ENCODE peak calls at places on chromosomes 5 and 9, in seven cellular contexts. One of them, this sample, is unnamed.

GRCh38 chr5:60668715-60669304 is 31.2 kb downstream of the DEPDC1B start:
- DNase-seq in activated CD8-positive, alpha-beta T cell treated with anti-CD3 and anti-CD28 coated beads for 36 hours: no peak
- DNase-seq in HFFc6: peak
- DNase-seq in brain microvascular endothelial cell: no peak
- DNase-seq in stomach: no peak
- DNase-seq in GM20000: peak
- DNase-seq in cardiac fibroblast: peak
- DNase-seq in this sample: peak

GRCh38 chr5:171272996-171273970 is 35.8 kb upstream of the TLX3 start:
- DNase-seq in activated CD8-positive, alpha-beta T cell treated with anti-CD3 and anti-CD28 coated beads for 36 hours: peak
- DNase-seq in brain microvascular endothelial cell: peak
- DNase-seq in cardiac fibroblast: peak
- DNase-seq in GM20000: no peak
- DNase-seq in stomach: no peak
- DNase-seq in HFFc6: peak
- DNase-seq in this sample: peak

GRCh38 chr5:73544429-73545402 is 20.7 kb downstream of the ANKRA2 start:
- DNase-seq in brain microvascular endothelial cell: no peak
- DNase-seq in activated CD8-positive, alpha-beta T cell treated with anti-CD3 and anti-CD28 coated beads for 36 hours: no peak
- DNase-seq in HFFc6: no peak
- DNase-seq in stomach: peak
- DNase-seq in GM20000: no peak
- DNase-seq in cardiac fibroblast: peak
- DNase-seq in this sample: no peak

GRCh38 chr9:112037281-112038016 is 137.6 kb downstream of the SUSD1 start:
- DNase-seq in HFFc6: peak
- DNase-seq in stomach: no peak
- DNase-seq in cardiac fibroblast: peak
- DNase-seq in GM20000: no peak
- DNase-seq in brain microvascular endothelial cell: peak
- DNase-seq in activated CD8-positive, alpha-beta T cell treated with anti-CD3 and anti-CD28 coated beads for 36 hours: peak
- DNase-seq in this sample: peak

GRCh38 chr9:115850548-115851304 is 302.9 kb upstream of the PAPPA start:
- DNase-seq in stomach: no peak
- DNase-seq in cardiac fibroblast: peak
- DNase-seq in activated CD8-positive, alpha-beta T cell treated with anti-CD3 and anti-CD28 coated beads for 36 hours: no peak
- DNase-seq in HFFc6: peak
- DNase-seq in brain microvascular endothelial cell: peak
- DNase-seq in GM20000: no peak
- DNase-seq in this sample: no peak

GRCh38 chr9:110175275-110175968 is 32.5 kb downstream of the C9orf152 start:
- DNase-seq in cardiac fibroblast: no peak
- DNase-seq in stomach: no peak
- DNase-seq in activated CD8-positive, alpha-beta T cell treated with anti-CD3 and anti-CD28 coated beads for 36 hours: no peak
- DNase-seq in HFFc6: no peak
- DNase-seq in GM20000: no peak
- DNase-seq in brain microvascular endothelial cell: no peak
- DNase-seq in this sample: no peak

GRCh38 chr5:56951131-56951945 is 585 bp downstream of the MIER3 start:
- DNase-seq in cardiac fibroblast: peak
- DNase-seq in HFFc6: no peak
- DNase-seq in brain microvascular endothelial cell: no peak
- DNase-seq in stomach: no peak
- DNase-seq in activated CD8-positive, alpha-beta T cell treated with anti-CD3 and anti-CD28 coated beads for 36 hours: peak
- DNase-seq in GM20000: peak
- DNase-seq in this sample: peak

GRCh38 chr9:18980124-18980660 is 52.8 kb downstream of the SAXO1 start:
- DNase-seq in brain microvascular endothelial cell: no peak
- DNase-seq in activated CD8-positive, alpha-beta T cell treated with anti-CD3 and anti-CD28 coated beads for 36 hours: no peak
- DNase-seq in GM20000: no peak
- DNase-seq in stomach: no peak
- DNase-seq in HFFc6: no peak
- DNase-seq in cardiac fibroblast: peak
- DNase-seq in this sample: no peak

GRCh38 chr5:77066823-77067442 is 20.2 kb downstream of the ZBED3 start:
- DNase-seq in activated CD8-positive, alpha-beta T cell treated with anti-CD3 and anti-CD28 coated beads for 36 hours: no peak
- DNase-seq in stomach: no peak
- DNase-seq in cardiac fibroblast: peak
- DNase-seq in GM20000: no peak
- DNase-seq in brain microvascular endothelial cell: peak
- DNase-seq in HFFc6: peak
- DNase-seq in this sample: no peak

GRCh38 chr5:59548807-59549357 is 344.6 kb downstream of the PDE4D start:
- DNase-seq in activated CD8-positive, alpha-beta T cell treated with anti-CD3 and anti-CD28 coated beads for 36 hours: no peak
- DNase-seq in brain microvascular endothelial cell: no peak
- DNase-seq in stomach: peak
- DNase-seq in GM20000: no peak
- DNase-seq in cardiac fibroblast: no peak
- DNase-seq in HFFc6: no peak
- DNase-seq in this sample: no peak

GRCh38 chr5:76790632-76791290 is 28.1 kb upstream of the F2RL1 start:
- DNase-seq in GM20000: no peak
- DNase-seq in cardiac fibroblast: peak
- DNase-seq in brain microvascular endothelial cell: peak
- DNase-seq in HFFc6: peak
- DNase-seq in activated CD8-positive, alpha-beta T cell treated with anti-CD3 and anti-CD28 coated beads for 36 hours: peak
- DNase-seq in stomach: no peak
- DNase-seq in this sample: no peak

GRCh38 chr9:95509851-95510529 is 6.8 kb downstream of the PTCH1 start:
- DNase-seq in activated CD8-positive, alpha-beta T cell treated with anti-CD3 and anti-CD28 coated beads for 36 hours: peak
- DNase-seq in brain microvascular endothelial cell: no peak
- DNase-seq in stomach: no peak
- DNase-seq in HFFc6: peak
- DNase-seq in cardiac fibroblast: no peak
- DNase-seq in GM20000: no peak
- DNase-seq in this sample: no peak

GRCh38 chr9:113626735-113627495 is 163.4 kb downstream of the RGS3 start:
- DNase-seq in activated CD8-positive, alpha-beta T cell treated with anti-CD3 and anti-CD28 coated beads for 36 hours: no peak
- DNase-seq in GM20000: no peak
- DNase-seq in cardiac fibroblast: no peak
- DNase-seq in brain microvascular endothelial cell: no peak
- DNase-seq in stomach: no peak
- DNase-seq in HFFc6: no peak
- DNase-seq in this sample: no peak

GRCh38 chr9:17906841-17907779 is 328.2 kb downstream of the SH3GL2 start:
- DNase-seq in HFFc6: no peak
- DNase-seq in brain microvascular endothelial cell: no peak
- DNase-seq in cardiac fibroblast: no peak
- DNase-seq in GM20000: peak
- DNase-seq in stomach: peak
- DNase-seq in activated CD8-positive, alpha-beta T cell treated with anti-CD3 and anti-CD28 coated beads for 36 hours: no peak
- DNase-seq in this sample: peak

GRCh38 chr5:120873083-120873482 is 409.0 kb downstream of the PRR16 start:
- DNase-seq in stomach: no peak
- DNase-seq in cardiac fibroblast: peak
- DNase-seq in GM20000: no peak
- DNase-seq in activated CD8-positive, alpha-beta T cell treated with anti-CD3 and anti-CD28 coated beads for 36 hours: no peak
- DNase-seq in HFFc6: no peak
- DNase-seq in brain microvascular endothelial cell: no peak
- DNase-seq in this sample: no peak

GRCh38 chr9:38362912-38363588 is 29.5 kb upstream of the ALDH1B1 start:
- DNase-seq in HFFc6: peak
- DNase-seq in cardiac fibroblast: peak
- DNase-seq in activated CD8-positive, alpha-beta T cell treated with anti-CD3 and anti-CD28 coated beads for 36 hours: peak
- DNase-seq in stomach: peak
- DNase-seq in GM20000: peak
- DNase-seq in brain microvascular endothelial cell: peak
- DNase-seq in this sample: peak

GRCh38 chr5:56176155-56176798 is 56.9 kb downstream of the ANKRD55 start:
- DNase-seq in stomach: no peak
- DNase-seq in HFFc6: no peak
- DNase-seq in brain microvascular endothelial cell: no peak
- DNase-seq in cardiac fibroblast: peak
- DNase-seq in GM20000: no peak
- DNase-seq in activated CD8-positive, alpha-beta T cell treated with anti-CD3 and anti-CD28 coated beads for 36 hours: no peak
- DNase-seq in this sample: no peak

GRCh38 chr5:56852228-56853000 is 37.1 kb downstream of the MAP3K1 start:
- DNase-seq in HFFc6: peak
- DNase-seq in cardiac fibroblast: peak
- DNase-seq in stomach: no peak
- DNase-seq in activated CD8-positive, alpha-beta T cell treated with anti-CD3 and anti-CD28 coated beads for 36 hours: no peak
- DNase-seq in brain microvascular endothelial cell: no peak
- DNase-seq in GM20000: no peak
- DNase-seq in this sample: no peak

GRCh38 chr5:134561871-134562296 is 36.4 kb downstream of the JADE2 start:
- DNase-seq in GM20000: no peak
- DNase-seq in HFFc6: peak
- DNase-seq in cardiac fibroblast: peak
- DNase-seq in stomach: peak
- DNase-seq in brain microvascular endothelial cell: peak
- DNase-seq in activated CD8-positive, alpha-beta T cell treated with anti-CD3 and anti-CD28 coated beads for 36 hours: peak
- DNase-seq in this sample: no peak

GRCh38 chr9:87703636-87704276 is 22.2 kb upstream of the CTSL start:
- DNase-seq in activated CD8-positive, alpha-beta T cell treated with anti-CD3 and anti-CD28 coated beads for 36 hours: no peak
- DNase-seq in brain microvascular endothelial cell: no peak
- DNase-seq in cardiac fibroblast: no peak
- DNase-seq in GM20000: no peak
- DNase-seq in stomach: no peak
- DNase-seq in HFFc6: no peak
- DNase-seq in this sample: no peak

GRCh38 chr5:157575096-157575872 is at the start of gene ADAM19:
- DNase-seq in cardiac fibroblast: peak
- DNase-seq in activated CD8-positive, alpha-beta T cell treated with anti-CD3 and anti-CD28 coated beads for 36 hours: peak
- DNase-seq in GM20000: peak
- DNase-seq in brain microvascular endothelial cell: no peak
- DNase-seq in stomach: no peak
- DNase-seq in HFFc6: peak
- DNase-seq in this sample: peak

GRCh38 chr5:52961238-52961637 is 27.9 kb upstream of the ITGA2 start:
- DNase-seq in cardiac fibroblast: peak
- DNase-seq in stomach: no peak
- DNase-seq in brain microvascular endothelial cell: no peak
- DNase-seq in activated CD8-positive, alpha-beta T cell treated with anti-CD3 and anti-CD28 coated beads for 36 hours: no peak
- DNase-seq in GM20000: no peak
- DNase-seq in HFFc6: peak
- DNase-seq in this sample: no peak

GRCh38 chr9:134605351-134605968 is 36.1 kb upstream of the COL5A1 start:
- DNase-seq in HFFc6: no peak
- DNase-seq in activated CD8-positive, alpha-beta T cell treated with anti-CD3 and anti-CD28 coated beads for 36 hours: no peak
- DNase-seq in GM20000: no peak
- DNase-seq in stomach: peak
- DNase-seq in cardiac fibroblast: no peak
- DNase-seq in brain microvascular endothelial cell: no peak
- DNase-seq in this sample: no peak

GRCh38 chr5:151686673-151687378 is at the start of gene SPARC:
- DNase-seq in cardiac fibroblast: peak
- DNase-seq in activated CD8-positive, alpha-beta T cell treated with anti-CD3 and anti-CD28 coated beads for 36 hours: peak
- DNase-seq in brain microvascular endothelial cell: peak
- DNase-seq in HFFc6: peak
- DNase-seq in GM20000: peak
- DNase-seq in stomach: no peak
- DNase-seq in this sample: peak

GRCh38 chr5:180823346-180823745 is 20.7 kb upstream of the MGAT1 start:
- DNase-seq in activated CD8-positive, alpha-beta T cell treated with anti-CD3 and anti-CD28 coated beads for 36 hours: no peak
- DNase-seq in stomach: no peak
- DNase-seq in HFFc6: no peak
- DNase-seq in cardiac fibroblast: no peak
- DNase-seq in brain microvascular endothelial cell: no peak
- DNase-seq in GM20000: no peak
- DNase-seq in this sample: no peak
- TF ChIP-seq CTCF in activated CD8-positive, alpha-beta T cell treated with anti-CD3 and anti-CD28 coated beads for 36 hours: no peak
- TF ChIP-seq CTCF in stomach: no peak
- TF ChIP-seq CTCF in HFFc6: no peak
- TF ChIP-seq CTCF in cardiac fibroblast: no peak
- TF ChIP-seq CTCF in brain microvascular endothelial cell: no peak
- TF ChIP-seq CTCF in GM20000: no peak
- TF ChIP-seq CTCF in this sample: no peak

DNA sequence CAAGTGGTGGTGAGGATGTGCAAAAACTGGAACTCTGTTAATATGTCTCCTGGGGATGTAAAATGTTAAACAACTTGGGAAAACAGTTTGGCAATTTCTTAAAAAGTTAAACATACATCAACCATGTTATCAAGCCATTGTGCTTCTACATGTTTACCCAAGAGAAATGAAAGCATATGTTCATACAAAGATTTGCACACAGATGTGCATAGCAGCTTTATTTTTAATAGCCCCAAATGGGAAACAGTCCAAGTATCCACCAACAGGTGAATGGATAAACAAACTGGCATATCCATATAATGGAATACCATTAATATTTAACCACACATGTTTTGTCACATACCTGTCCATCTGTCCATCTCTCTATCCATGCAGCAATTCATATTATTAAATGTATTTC is 6.2 kb downstream of the VPS13A start:
- DNase-seq in stomach: no peak
- DNase-seq in GM20000: no peak
- DNase-seq in brain microvascular endothelial cell: no peak
- DNase-seq in activated CD8-positive, alpha-beta T cell treated with anti-CD3 and anti-CD28 coated beads for 36 hours: no peak
- DNase-seq in cardiac fibroblast: no peak
- DNase-seq in HFFc6: no peak
- DNase-seq in this sample: no peak
- TF ChIP-seq CTCF in stomach: no peak
- TF ChIP-seq CTCF in GM20000: no peak
- TF ChIP-seq CTCF in brain microvascular endothelial cell: no peak
- TF ChIP-seq CTCF in activated CD8-positive, alpha-beta T cell treated with anti-CD3 and anti-CD28 coated beads for 36 hours: no peak
- TF ChIP-seq CTCF in cardiac fibroblast: no peak
- TF ChIP-seq CTCF in HFFc6: no peak
- TF ChIP-seq CTCF in this sample: no peak

DNA sequence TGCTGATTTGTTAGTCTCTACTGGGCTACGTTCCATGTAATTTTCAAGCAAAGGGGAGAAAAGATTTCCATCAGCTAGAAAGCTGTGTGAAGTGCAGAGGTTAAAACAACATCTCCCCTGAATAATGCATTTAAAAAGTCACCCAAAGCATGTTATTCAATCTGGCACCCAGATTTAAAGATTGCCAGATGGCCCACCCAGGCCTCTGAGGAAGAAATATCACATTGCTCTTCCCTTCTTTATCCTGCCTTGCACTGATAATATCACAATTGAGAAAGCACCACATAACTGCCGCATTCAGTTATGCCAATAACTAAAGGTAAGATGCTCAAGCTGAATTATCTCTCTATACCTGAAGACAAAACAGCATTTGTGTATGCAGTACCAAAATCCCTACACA is 119.4 kb upstream of the PUM3 start:
- DNase-seq in activated CD8-positive, alpha-beta T cell treated with anti-CD3 and anti-CD28 coated beads for 36 hours: no peak
- DNase-seq in brain microvascular endothelial cell: no peak
- DNase-seq in GM20000: no peak
- DNase-seq in cardiac fibroblast: no peak
- DNase-seq in HFFc6: no peak
- DNase-seq in stomach: no peak
- DNase-seq in this sample: no peak
- TF ChIP-seq CTCF in activated CD8-positive, alpha-beta T cell treated with anti-CD3 and anti-CD28 coated beads for 36 hours: no peak
- TF ChIP-seq CTCF in brain microvascular endothelial cell: no peak
- TF ChIP-seq CTCF in GM20000: no peak
- TF ChIP-seq CTCF in cardiac fibroblast: no peak
- TF ChIP-seq CTCF in HFFc6: no peak
- TF ChIP-seq CTCF in stomach: no peak
- TF ChIP-seq CTCF in this sample: no peak

DNA sequence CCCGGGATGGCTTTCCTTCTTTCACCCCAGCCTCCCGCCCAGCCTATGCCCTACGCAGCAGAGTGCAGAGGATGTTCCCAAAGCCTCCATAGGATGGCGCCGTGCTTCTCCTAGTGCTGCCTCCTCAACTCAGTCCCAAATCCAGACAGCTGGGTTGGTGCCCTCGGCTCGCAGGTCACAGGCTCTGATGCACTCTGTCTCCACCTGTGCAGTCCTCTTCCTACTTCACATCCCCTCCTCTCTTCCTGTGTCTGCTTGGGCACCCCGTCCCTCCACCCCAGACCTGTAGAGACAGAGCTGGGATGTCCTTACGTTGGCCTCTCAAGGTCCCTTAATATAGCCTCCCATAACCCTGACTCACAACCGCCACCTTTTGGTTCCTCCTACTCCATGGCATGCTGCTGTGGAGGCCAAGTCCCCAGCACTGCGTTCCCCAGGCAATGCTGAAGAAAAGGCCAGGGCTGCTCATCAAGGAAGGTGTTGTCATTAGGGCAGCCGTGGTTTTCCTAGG is 314.4 kb downstream of the GADD45G start:
- DNase-seq in GM20000: peak
- DNase-seq in cardiac fibroblast: peak
- DNase-seq in HFFc6: no peak
- DNase-seq in brain microvascular endothelial cell: no peak
- DNase-seq in activated CD8-positive, alpha-beta T cell treated with anti-CD3 and anti-CD28 coated beads for 36 hours: peak
- DNase-seq in stomach: peak
- DNase-seq in this sample: peak
- TF ChIP-seq CTCF in GM20000: peak
- TF ChIP-seq CTCF in cardiac fibroblast: no peak
- TF ChIP-seq CTCF in HFFc6: no peak
- TF ChIP-seq CTCF in brain microvascular endothelial cell: no peak
- TF ChIP-seq CTCF in activated CD8-positive, alpha-beta T cell treated with anti-CD3 and anti-CD28 coated beads for 36 hours: peak
- TF ChIP-seq CTCF in stomach: peak
- TF ChIP-seq CTCF in this sample: peak